ENCODE peak calls at places on chromosome 18, in four cellular contexts. One of them, this sample, is unnamed.

GRCh38 chr18:58887613-58887963 is 22.9 kb downstream of the ZNF532 start:
- DNase-seq in effector memory CD4-positive, alpha-beta T cell: no peak
- DNase-seq in lower lobe of right lung: peak; percentile 81
- DNase-seq in cardiac fibroblast: peak; percentile 88
- DNase-seq in this sample: no peak

GRCh38 chr18:49510393-49511115 is 23.5 kb upstream of the C18orf32 start:
- DNase-seq in cardiac fibroblast: peak; percentile 68
- DNase-seq in lower lobe of right lung: no peak
- DNase-seq in effector memory CD4-positive, alpha-beta T cell: peak; percentile 18
- DNase-seq in this sample: peak; percentile 49

GRCh38 chr18:2569338-2570207 is 1.7 kb downstream of the METTL4 start:
- DNase-seq in effector memory CD4-positive, alpha-beta T cell: no peak
- DNase-seq in cardiac fibroblast: no peak
- DNase-seq in lower lobe of right lung: no peak
- DNase-seq in this sample: no peak

GRCh38 chr18:49846718-49847470 is 33.6 kb upstream of the ACAA2 start:
- DNase-seq in effector memory CD4-positive, alpha-beta T cell: no peak
- DNase-seq in lower lobe of right lung: no peak
- DNase-seq in cardiac fibroblast: no peak
- DNase-seq in this sample: no peak

GRCh38 chr18:32576296-32576916 is 105.7 kb upstream of the GAREM1 start:
- DNase-seq in lower lobe of right lung: no peak
- DNase-seq in effector memory CD4-positive, alpha-beta T cell: no peak
- DNase-seq in cardiac fibroblast: peak; percentile 6
- DNase-seq in this sample: no peak

GRCh38 chr18:78271790-78272189 is 707.8 kb upstream of the SALL3 start:
- DNase-seq in effector memory CD4-positive, alpha-beta T cell: no peak
- DNase-seq in lower lobe of right lung: no peak
- DNase-seq in cardiac fibroblast: no peak
- DNase-seq in this sample: no peak

GRCh38 chr18:63346031-63346430 is 21.0 kb downstream of the KDSR start:
- DNase-seq in lower lobe of right lung: no peak
- DNase-seq in effector memory CD4-positive, alpha-beta T cell: no peak
- DNase-seq in cardiac fibroblast: no peak
- DNase-seq in this sample: no peak

GRCh38 chr18:25830787-25831186 is 259.6 kb downstream of the SS18 start:
- DNase-seq in effector memory CD4-positive, alpha-beta T cell: no peak
- DNase-seq in lower lobe of right lung: no peak
- DNase-seq in cardiac fibroblast: peak; percentile 71
- DNase-seq in this sample: no peak

GRCh38 chr18:13270279-13270911 is 51.8 kb downstream of the LDLRAD4 start:
- DNase-seq in cardiac fibroblast: no peak
- DNase-seq in lower lobe of right lung: no peak
- DNase-seq in effector memory CD4-positive, alpha-beta T cell: no peak
- DNase-seq in this sample: no peak

GRCh38 chr18:37421349-37422080 is 144.1 kb downstream of the CELF4 start:
- DNase-seq in cardiac fibroblast: no peak
- DNase-seq in lower lobe of right lung: no peak
- DNase-seq in effector memory CD4-positive, alpha-beta T cell: no peak
- DNase-seq in this sample: no peak

GRCh38 chr18:28831476-28831875 is 654.5 kb upstream of the CDH2 start:
- DNase-seq in effector memory CD4-positive, alpha-beta T cell: no peak
- DNase-seq in lower lobe of right lung: no peak
- DNase-seq in cardiac fibroblast: peak; percentile 29
- DNase-seq in this sample: no peak

GRCh38 chr18:11885278-11885991 is 22.7 kb downstream of the MPPE1 start:
- DNase-seq in cardiac fibroblast: no peak
- DNase-seq in effector memory CD4-positive, alpha-beta T cell: no peak
- DNase-seq in lower lobe of right lung: peak; percentile 61
- DNase-seq in this sample: no peak

GRCh38 chr18:711330-711692 is 1.1 kb downstream of the ENOSF1 start:
- DNase-seq in cardiac fibroblast: no peak
- DNase-seq in lower lobe of right lung: no peak
- DNase-seq in effector memory CD4-positive, alpha-beta T cell: no peak
- DNase-seq in this sample: no peak

This sample was measured in CD4-positive, alpha-beta memory T cell.